ENCODE peak calls at places on chromosomes 16 and 17, in five cellular contexts. U is AG09309; R is stimulated activated CD4-positive, alpha-beta T cell treated with anti-CD3 and anti-CD28 coated beads, Interleukin-2, amount 100 ng/mL, for 24 hours; Z is HT-29; V is brain microvascular endothelial cell. T is an unnamed sample.

GRCh38 chr17:79647456-79647915 is 36.6 kb upstream of the RBFOX3 start:
- DNase-seq in Z (no peak), R (no peak), V (no peak), U (no peak), T (no peak)

GRCh38 chr16:69918241-69918640 is 32.9 kb upstream of the CLEC18A start:
- DNase-seq in R (no peak), U (no peak), V (peak), Z (no peak), T (no peak)

GRCh38 chr17:5364156-5364555 is 55.3 kb downstream of the NUP88 start:
- DNase-seq in R (no peak), Z (no peak), V (no peak), U (peak), T (no peak)

GRCh38 chr17:17896746-17897145 is 60.0 kb upstream of the SREBF1 start:
- DNase-seq in R (no peak), Z (no peak), V (no peak), U (no peak), T (no peak)

GRCh38 chr16:75062944-75063444 is 53.6 kb downstream of the LDHD start:
- DNase-seq in R (no peak), U (no peak), Z (no peak), V (no peak), T (no peak)

GRCh38 chr17:68089881-68090280 is 54.3 kb downstream of the KPNA2 start:
- DNase-seq in R (no peak), V (peak), Z (peak), U (no peak), T (no peak)

GRCh38 chr16:8594149-8594666 is 3.9 kb upstream of the TMEM114 start:
- DNase-seq in U (no peak), R (no peak), V (no peak), Z (no peak), T (no peak)

GRCh38 chr16:56195151-56195550 is 3.9 kb downstream of the GNAO1 start:
- DNase-seq in V (no peak), U (no peak), R (no peak), Z (no peak), T (no peak)

GRCh38 chr16:4389051-4389955 is 17.7 kb downstream of the VASN start:
- DNase-seq in Z (no peak), V (no peak), R (no peak), U (no peak), T (peak)

GRCh38 chr17:37608369-37609169 is 649 bp downstream of the SYNRG start:
- DNase-seq in R (no peak), V (peak), Z (peak), U (no peak), T (peak)

GRCh38 chr17:27986805-27987684 is 55.4 kb upstream of the NLK start:
- DNase-seq in R (no peak), V (no peak), U (no peak), Z (no peak), T (no peak)

GRCh38 chr16:2702871-2703745 is 16.9 kb downstream of the PRSS27 start:
- DNase-seq in U (no peak), Z (no peak), V (no peak), R (no peak), T (no peak)

GRCh38 chr17:1373710-1374237 is 26.2 kb downstream of the YWHAE start:
- DNase-seq in V (no peak), U (no peak), Z (no peak), R (no peak), T (no peak)

GRCh38 chr16:588639-588888 is 1.3 kb upstream of the RAB40C start:
- DNase-seq in V (peak), Z (peak), U (no peak), R (peak), T (peak)

GRCh38 chr17:66964083-66964771 is at the start of gene CACNG4:
- DNase-seq in U (no peak), V (no peak), R (peak), Z (peak), T (peak)

GRCh38 chr17:11772031-11772430 is 173.8 kb downstream of the DNAH9 start:
- DNase-seq in Z (no peak), R (no peak), V (no peak), U (no peak), T (no peak)